ENCODE peak calls at places on chromosomes 13 and 19, in six cellular contexts. Z, W, P, E, M and I are unnamed samples.

GRCh38 chr13:67509039-67509438 is 278.9 kb upstream of the PCDH9 start:
- DNase-seq in Z (no peak), W (no peak), P (no peak), E (no peak), M (no peak), I (no peak)

GRCh38 chr19:9865732-9866627 is 30.9 kb downstream of the PIN1 start:
- DNase-seq in Z (no peak), W (no peak), P (no peak), E (no peak), M (no peak), I (no peak)

GRCh38 chr19:8336665-8337064 is 6.4 kb downstream of the KANK3 start:
- DNase-seq in Z (no peak), W (no peak), P (no peak), E (no peak), M (no peak), I (peak)

GRCh38 chr13:24042710-24043440 is 117.6 kb upstream of the SPATA13 start:
- DNase-seq in Z (no peak), W (no peak), P (no peak), E (no peak), M (no peak), I (no peak)

GRCh38 chr19:54449701-54450069 is 686 bp downstream of the LENG8 start:
- DNase-seq in Z (no peak), W (no peak), P (no peak), E (no peak), M (no peak), I (no peak)

GRCh38 chr19:39481676-39482075 is 1.0 kb downstream of the TIMM50 start:
- DNase-seq in Z (no peak), W (no peak), P (no peak), E (no peak), M (no peak), I (no peak)

GRCh38 chr19:11736696-11737095 is 2.0 kb downstream of the ZNF823 start:
- DNase-seq in Z (peak), W (no peak), P (peak), E (no peak), M (no peak), I (no peak)

GRCh38 chr19:2214253-2214652 is 21.9 kb downstream of the PLEKHJ1 start:
- DNase-seq in Z (no peak), W (no peak), P (no peak), E (no peak), M (no peak), I (no peak)

GRCh38 chr19:44848036-44848804 is 2.1 kb downstream of the NECTIN2 start:
- DNase-seq in Z (peak), W (no peak), P (no peak), E (no peak), M (no peak), I (peak)

GRCh38 chr19:44930088-44930487 is 11.9 kb upstream of the APOC4 start:
- DNase-seq in Z (no peak), W (no peak), P (no peak), E (no peak), M (no peak), I (no peak)

GRCh38 chr19:38210458-38210987 is 13.5 kb downstream of the DPF1 start:
- DNase-seq in Z (peak), W (no peak), P (no peak), E (no peak), M (no peak), I (peak)

GRCh38 chr19:6271721-6272410 is 7.9 kb downstream of the MLLT1 start:
- DNase-seq in Z (peak), W (no peak), P (no peak), E (no peak), M (no peak), I (peak)

GRCh38 chr13:43894438-43894837 is 14.7 kb downstream of the LACC1 start:
- DNase-seq in Z (no peak), W (no peak), P (no peak), E (no peak), M (no peak), I (peak)

GRCh38 chr13:43573787-43574562 is 212.8 kb downstream of the ENOX1 start:
- DNase-seq in Z (no peak), W (no peak), P (peak), E (no peak), M (no peak), I (no peak)

GRCh38 chr19:41999071-41999877 is 5.2 kb upstream of the ATP1A3 start:
- DNase-seq in Z (no peak), W (no peak), P (no peak), E (no peak), M (no peak), I (peak)

GRCh38 chr19:55156202-55157063 is 1.1 kb downstream of the TNNI3 start:
- DNase-seq in Z (no peak), W (no peak), P (no peak), E (no peak), M (peak), I (peak)

GRCh38 chr13:37075164-37075563 is 15.7 kb upstream of the SUPT20H start:
- DNase-seq in Z (no peak), W (no peak), P (no peak), E (no peak), M (no peak), I (peak)